ENCODE peak calls at places on chromosomes 6 and 20, in eight cellular contexts. Q is HCT116, X is Panc1, G is SK-N-SH, H is GM23338, T is HepG2, A is GM12878, V is K562. R is an unnamed sample.

GRCh38 chr6:36852481-36853147 is 13.4 kb upstream of the CPNE5 start:
- DNase-seq in H (no peak), V (no peak), T (peak), G (no peak), Q (no peak), A (no peak), X (no peak), R (peak)

GRCh38 chr6:15410752-15411151 is 164.9 kb downstream of the JARID2 start:
- DNase-seq in X (no peak), V (no peak), H (no peak), T (no peak), A (no peak), G (no peak), Q (no peak), R (no peak)

GRCh38 chr20:60467078-60467477 is 508.9 kb downstream of the CDH26 start:
- DNase-seq in V (no peak), Q (no peak), H (no peak), G (no peak), T (no peak), X (no peak), A (no peak), R (no peak)

GRCh38 chr6:37582309-37582708 is 82.6 kb upstream of the CCDC167 start:
- DNase-seq in Q (no peak), A (no peak), T (no peak), H (peak), G (no peak), X (no peak), V (no peak), R (no peak)

GRCh38 chr20:39880890-39881289 is 808.1 kb downstream of the MAFB start:
- DNase-seq in G (peak), V (no peak), Q (no peak), H (peak), X (no peak), A (no peak), T (no peak), R (no peak)

GRCh38 chr6:70547313-70547712 is 19.4 kb upstream of the SDHAF4 start:
- DNase-seq in X (no peak), Q (no peak), T (no peak), G (peak), A (no peak), H (peak), V (no peak), R (no peak)

GRCh38 chr20:41476013-41476441 is 109.4 kb upstream of the EMILIN3 start:
- DNase-seq in Q (no peak), V (no peak), T (no peak), G (no peak), A (no peak), H (no peak), X (no peak), R (no peak)

GRCh38 chr6:38570750-38571149 is 69.0 kb downstream of the BTBD9 start:
- DNase-seq in G (no peak), T (no peak), V (no peak), H (peak), X (no peak), Q (no peak), A (no peak), R (no peak)

GRCh38 chr6:145119091-145119490 is 616.2 kb downstream of the EPM2A start:
- DNase-seq in A (no peak), T (no peak), H (no peak), Q (no peak), G (no peak), V (no peak), X (no peak), R (no peak)

GRCh38 chr6:5960456-5960855 is 46.3 kb downstream of the NRN1 start:
- DNase-seq in T (no peak), X (no peak), H (no peak), Q (no peak), A (no peak), G (no peak), V (no peak), R (no peak)

GRCh38 chr6:117231466-117231865 is 33.9 kb upstream of the VGLL2 start:
- DNase-seq in A (no peak), H (no peak), Q (no peak), V (no peak), T (no peak), X (no peak), G (no peak), R (no peak)

GRCh38 chr6:88730602-88731001 is 232.8 kb downstream of the RNGTT start:
- DNase-seq in H (peak), V (no peak), G (no peak), X (no peak), Q (no peak), A (no peak), T (no peak), R (no peak)

GRCh38 chr6:42142118-42142835 is at the start of gene C6orf132:
- DNase-seq in A (no peak), H (peak), Q (no peak), X (no peak), T (peak), V (no peak), G (peak), R (peak)

GRCh38 chr6:16415677-16416076 is 177.3 kb downstream of the GMPR start:
- DNase-seq in V (no peak), H (no peak), X (no peak), G (no peak), Q (no peak), T (no peak), A (no peak), R (no peak)

GRCh38 chr20:7596541-7596940 is 343.7 kb downstream of the HAO1 start:
- DNase-seq in V (no peak), A (no peak), T (no peak), X (no peak), G (no peak), Q (no peak), H (peak), R (no peak)

GRCh38 chr6:13573669-13574110 is 711 bp upstream of the SIRT5 start:
- DNase-seq in G (no peak), H (peak), X (no peak), V (peak), T (peak), Q (peak), A (no peak), R (peak)

GRCh38 chr6:139903411-139904157 is 529.1 kb upstream of the CITED2 start:
- DNase-seq in T (no peak), G (no peak), H (no peak), Q (no peak), A (peak), X (no peak), V (no peak), R (peak)
- TF ChIP-seq REST in T (no peak), G (no peak), H (no peak), Q (no peak), A (no peak), X (no peak), V (no peak), R (no peak)

GRCh38 chr20:15604406-15604805 is 968.8 kb downstream of the KIF16B start:
- DNase-seq in X (no peak), V (no peak), G (no peak), Q (no peak), H (no peak), A (peak), T (no peak), R (no peak)
- TF ChIP-seq POLR2AphosphoS5 in X (no peak), V (no peak), G (no peak), Q (no peak), H (no peak), A (no peak), T (no peak), R (no peak)

GRCh38 chr6:50113114-50113857 is 63.6 kb upstream of the DEFB112 start:
- DNase-seq in G (no peak), Q (no peak), T (no peak), V (no peak), A (no peak), X (no peak), H (peak), R (no peak)

GRCh38 chr6:50116390-50116789 is 66.7 kb upstream of the DEFB112 start:
- DNase-seq in H (peak), G (peak), X (no peak), V (no peak), A (no peak), T (no peak), Q (no peak), R (no peak)

GRCh38 chr6:50110557-50110956 is 60.8 kb upstream of the DEFB112 start:
- DNase-seq in H (no peak), Q (no peak), G (no peak), V (no peak), X (no peak), A (no peak), T (no peak), R (no peak)
- H3K4me3 ChIP-seq in H (no peak), Q (no peak), G (no peak), V (no peak), X (no peak), A (no peak), T (no peak), R (no peak)

DNA sequence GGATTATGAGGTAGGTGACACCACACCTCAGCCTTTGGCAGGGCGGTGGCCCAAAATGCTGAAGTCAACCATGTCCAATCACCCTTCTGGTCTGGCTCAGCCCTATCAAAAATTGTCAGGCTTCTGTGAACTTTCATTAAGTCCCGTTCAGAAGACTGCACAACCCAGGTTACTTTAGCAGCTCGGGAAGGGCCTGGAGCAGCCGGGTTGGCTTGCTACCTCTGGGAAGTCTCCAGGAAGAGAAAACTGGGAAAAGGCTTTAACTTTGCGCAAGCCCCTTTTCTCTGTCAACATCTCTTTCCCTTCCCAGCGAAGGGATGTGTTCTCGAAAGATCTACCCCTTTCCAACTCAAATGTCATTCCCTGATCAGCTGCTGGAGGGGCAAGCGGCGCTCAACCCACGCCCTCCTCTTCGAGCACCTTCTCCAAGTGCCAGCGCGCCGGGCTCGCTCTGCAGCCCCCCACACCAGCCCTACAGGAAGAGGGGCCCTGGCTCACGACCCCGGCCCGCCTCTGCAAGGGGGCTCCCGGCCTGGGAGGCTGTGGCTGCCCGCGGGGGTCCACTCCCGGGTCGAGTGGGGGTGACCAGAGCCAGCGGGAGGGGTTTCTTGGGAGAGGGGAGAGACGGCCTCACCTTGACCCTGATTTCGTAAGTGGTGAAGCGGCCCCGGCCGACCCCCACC is 573 bp downstream of the SNX3 start:
- DNase-seq in Q (peak), X (no peak), A (peak), V (peak), H (peak), G (no peak), T (no peak), R (peak)
- TF ChIP-seq REST in Q (no peak), X (no peak), A (no peak), V (no peak), H (no peak), G (no peak), T (no peak), R (no peak)

GRCh38 chr20:18527339-18527738 is 19.6 kb downstream of the SEC23B start:
- DNase-seq in G (no peak), H (no peak), Q (no peak), V (no peak), T (no peak), A (no peak), X (no peak), R (no peak)

GRCh38 chr20:18523066-18523465 is 15.3 kb downstream of the SEC23B start:
- DNase-seq in T (no peak), Q (no peak), H (no peak), A (no peak), V (no peak), X (no peak), G (no peak), R (no peak)

GRCh38 chr20:18527836-18528235 is 20.1 kb downstream of the SEC23B start:
- DNase-seq in G (no peak), T (no peak), H (no peak), X (no peak), V (no peak), A (no peak), Q (no peak), R (no peak)

GRCh38 chr20:18524646-18525045 is 16.9 kb downstream of the SEC23B start:
- DNase-seq in A (no peak), X (no peak), G (no peak), V (no peak), H (no peak), T (no peak), Q (no peak), R (no peak)
- TF ChIP-seq POLR2AphosphoS5 in A (no peak), X (no peak), G (no peak), V (no peak), H (no peak), T (no peak), Q (no peak), R (no peak)

GRCh38 chr6:63245908-63246307 is 34.6 kb downstream of the FKBP1C start:
- DNase-seq in G (no peak), T (peak), Q (peak), A (no peak), X (no peak), H (peak), V (no peak), R (no peak)
- H3K4me3 ChIP-seq in G (no peak), T (no peak), Q (no peak), A (no peak), X (no peak), H (no peak), V (no peak), R (no peak)

GRCh38 chr6:139431602-139431956 is 57.1 kb upstream of the CITED2 start:
- DNase-seq in T (no peak), G (no peak), Q (no peak), A (no peak), X (no peak), V (no peak), H (no peak), R (no peak)
- TF ChIP-seq REST in T (no peak), G (no peak), Q (no peak), A (no peak), X (no peak), V (no peak), H (no peak), R (no peak)

R was measured in HL-60.